ENCODE peak calls at places on chromosomes 11 and 22, in six cellular contexts. M is Ammon's horn, Z is H1, R is adipocyte, S is ELR, E is heart left ventricle. I is an unnamed sample.

GRCh38 chr11:93220078-93220477 is 22.3 kb upstream of the SLC36A4 start:
- DNase-seq in S (no peak), E (no peak), R (no peak), Z (no peak), M (no peak), I (no peak)

GRCh38 chr11:128939591-128939990 is 3.1 kb downstream of the TP53AIP1 start:
- DNase-seq in Z (no peak), E (no peak), R (no peak), S (no peak), M (no peak), I (no peak)

GRCh38 chr11:82786001-82786400 is 52.3 kb upstream of the FAM181B start:
- DNase-seq in S (no peak), E (no peak), M (no peak), Z (no peak), R (no peak), I (no peak)

GRCh38 chr22:32591620-32592019 is 117.0 kb downstream of the FBXO7 start:
- DNase-seq in Z (no peak), E (no peak), S (peak), R (no peak), M (no peak), I (peak)

GRCh38 chr11:94130589-94131362 is 2.1 kb downstream of the PANX1 start:
- DNase-seq in Z (no peak), M (no peak), R (peak), E (no peak), S (peak), I (no peak)

GRCh38 chr22:20948450-20948849 is 18.6 kb upstream of the AIFM3 start:
- DNase-seq in E (no peak), S (no peak), Z (no peak), M (no peak), R (no peak), I (no peak)

GRCh38 chr11:129720156-129720555 is 95.5 kb upstream of the TMEM45B start:
- DNase-seq in Z (no peak), S (no peak), M (no peak), R (no peak), E (no peak), I (no peak)

GRCh38 chr11:12201016-12201985 is 90.9 kb downstream of the MICAL2 start:
- DNase-seq in M (peak), Z (no peak), S (peak), E (peak), R (peak), I (peak)

GRCh38 chr11:114159320-114159719 is 99.8 kb downstream of the ZBTB16 start:
- DNase-seq in Z (no peak), S (no peak), R (no peak), E (no peak), M (no peak), I (no peak)

GRCh38 chr22:26756675-26757293 is 99.4 kb downstream of the MIAT start:
- DNase-seq in S (peak), Z (no peak), M (peak), R (peak), E (peak), I (peak)

GRCh38 chr11:107040447-107041444 is 22.5 kb upstream of the GUCY1A2 start:
- DNase-seq in S (peak), M (peak), Z (no peak), R (peak), E (no peak), I (peak)

GRCh38 chr11:70699294-70700221 is 301.2 kb downstream of the CTTN start:
- DNase-seq in R (no peak), S (no peak), Z (no peak), M (no peak), E (no peak), I (peak)

GRCh38 chr11:65053826-65054503 is 4.4 kb downstream of the NAALADL1 start:
- DNase-seq in Z (no peak), S (no peak), R (no peak), E (no peak), M (no peak), I (no peak)

GRCh38 chr22:32794449-32795213 is 6.9 kb upstream of the TIMP3 start:
- DNase-seq in S (no peak), Z (no peak), R (peak), E (no peak), M (peak), I (no peak)

GRCh38 chr11:17777086-17777725 is 42.6 kb downstream of the KCNC1 start:
- DNase-seq in M (no peak), S (no peak), R (no peak), Z (no peak), E (no peak), I (no peak)

GRCh38 chr22:28283025-28283654 is 364.1 kb upstream of the PITPNB start:
- DNase-seq in R (peak), Z (no peak), E (no peak), S (peak), M (no peak), I (peak)

GRCh38 chr11:45209904-45210699 is 63.7 kb downstream of the PRDM11 start:
- DNase-seq in Z (no peak), E (peak), R (peak), M (peak), S (no peak), I (no peak)

GRCh38 chr11:3154001-3154599 is 11.0 kb downstream of the OSBPL5 start:
- DNase-seq in M (no peak), S (peak), Z (no peak), R (no peak), E (peak), I (peak)

GRCh38 chr11:59267196-59267595 is 54.5 kb upstream of the MPEG1 start:
- DNase-seq in M (no peak), E (no peak), R (no peak), Z (no peak), S (no peak), I (no peak)

GRCh38 chr11:2207212-2207611 is 35.6 kb upstream of the TH start:
- DNase-seq in S (no peak), E (peak), R (no peak), Z (no peak), M (no peak), I (no peak)

GRCh38 chr11:44950625-44951472 is at the start of gene TP53I11:
- DNase-seq in M (peak), S (no peak), R (peak), E (peak), Z (no peak), I (peak)

GRCh38 chr11:67303132-67303988 is at the start of gene SSH3:
- DNase-seq in Z (peak), E (peak), S (peak), R (peak), M (peak), I (peak)

GRCh38 chr22:41910599-41911291 is 4.1 kb downstream of the SHISA8 start:
- DNase-seq in S (peak), E (peak), R (peak), Z (no peak), M (peak), I (peak)

GRCh38 chr22:41578114-41578513 is 11.5 kb downstream of the PMM1 start:
- DNase-seq in Z (no peak), E (peak), S (no peak), M (no peak), R (no peak), I (no peak)

GRCh38 chr11:30174265-30175022 is 56.4 kb upstream of the FSHB start:
- DNase-seq in S (no peak), E (no peak), M (no peak), Z (no peak), R (no peak), I (no peak)

GRCh38 chr11:12213920-12214319 is 103.5 kb downstream of the MICAL2 start:
- DNase-seq in S (peak), E (no peak), Z (no peak), M (no peak), R (peak), I (peak)

GRCh38 chr11:68542617-68543016 is 82.1 kb downstream of the PPP6R3 start:
- DNase-seq in S (peak), Z (no peak), E (no peak), M (no peak), R (peak), I (peak)

GRCh38 chr22:49964136-49964492 is 3.5 kb downstream of the PIM3 start:
- DNase-seq in E (peak), R (no peak), S (no peak), Z (no peak), M (no peak), I (no peak)

GRCh38 chr11:61695917-61696316 is 15.7 kb downstream of the DAGLA start:
- DNase-seq in M (peak), Z (no peak), S (peak), R (peak), E (peak), I (peak)

GRCh38 chr11:99937330-99937729 is 749.8 kb upstream of the ARHGAP42 start:
- DNase-seq in Z (no peak), R (no peak), E (no peak), M (no peak), S (peak), I (no peak)

I was measured in Daoy.